ENCODE peak calls at places on chromosomes 11 and 22, in five cellular contexts. Z is NB4, L is dorsolateral prefrontal cortex, S is kidney epithelial cell, O is fibroblast of villous mesenchyme. P is an unnamed sample.

GRCh38 chr22:40324468-40325305 is 21.6 kb upstream of the ADSL start:
- DNase-seq in Z (no peak), L (no peak), S (no peak), O (no peak), P (no peak)

GRCh38 chr11:123438191-123438627 is 8.1 kb downstream of the GRAMD1B start:
- DNase-seq in Z (no peak), L (no peak), S (no peak), O (no peak), P (peak; percentile 48)

GRCh38 chr11:306645-307371 is 808 bp upstream of the IFITM2 start:
- DNase-seq in Z (no peak), L (no peak), S (no peak), O (no peak), P (no peak)

GRCh38 chr11:443542-444199 is 1.9 kb upstream of the ANO9 start:
- DNase-seq in Z (no peak), L (no peak), S (no peak), O (peak; percentile 19), P (no peak)

GRCh38 chr11:2441171-2441570 is 3.1 kb downstream of the TRPM5 start:
- DNase-seq in Z (no peak), L (no peak), S (no peak), O (no peak), P (no peak)

GRCh38 chr11:8408151-8408930 is 144.7 kb upstream of the LMO1 start:
- DNase-seq in Z (no peak), L (no peak), S (no peak), O (no peak), P (no peak)

GRCh38 chr11:47891886-47892285 is 43.7 kb upstream of the NUP160 start:
- DNase-seq in Z (no peak), L (no peak), S (no peak), O (peak; percentile 60), P (no peak)

GRCh38 chr22:50138036-50138435 is 32.5 kb upstream of the PANX2 start:
- DNase-seq in Z (no peak), L (no peak), S (no peak), O (no peak), P (no peak)

GRCh38 chr11:126135182-126136176 is 72.8 kb upstream of the CDON start:
- DNase-seq in Z (no peak), L (no peak), S (no peak), O (peak; percentile 76), P (no peak)

GRCh38 chr11:123211981-123212380 is 16.9 kb upstream of the CLMP start:
- DNase-seq in Z (no peak), L (no peak), S (no peak), O (no peak), P (no peak)

GRCh38 chr11:8098361-8098760 is 17.4 kb downstream of the TUB start:
- DNase-seq in Z (no peak), L (no peak), S (no peak), O (peak; percentile 16), P (peak; percentile 40)

GRCh38 chr11:124070906-124071621 is 29.9 kb upstream of the OR10G7 start:
- DNase-seq in Z (peak; percentile 88), L (peak; percentile 71), S (peak; percentile 23), O (peak; percentile 82), P (peak; percentile 57)

GRCh38 chr11:111797145-111797581 is 31.0 kb upstream of the PPP2R1B start:
- DNase-seq in Z (peak; percentile 74), L (no peak), S (peak; percentile 25), O (peak; percentile 49), P (no peak)

GRCh38 chr11:113249491-113249763 is 65.0 kb upstream of the TTC12 start:
- DNase-seq in Z (peak; percentile 53), L (no peak), S (no peak), O (peak; percentile 21), P (no peak)
- TF ChIP-seq CTCF in Z (peak; percentile 38), L (peak; percentile 30), S (peak; percentile 7), O (peak; percentile 46), P (peak; percentile 22)

GRCh38 chr11:129364143-129364654 is 11.4 kb upstream of the BARX2 start:
- DNase-seq in Z (peak; percentile 86), L (peak; percentile 73), S (peak; percentile 50), O (peak; percentile 82), P (peak; percentile 52)

GRCh38 chr11:129354688-129355087 is 21.0 kb upstream of the BARX2 start:
- DNase-seq in Z (no peak), L (no peak), S (no peak), O (no peak), P (no peak)

DNA sequence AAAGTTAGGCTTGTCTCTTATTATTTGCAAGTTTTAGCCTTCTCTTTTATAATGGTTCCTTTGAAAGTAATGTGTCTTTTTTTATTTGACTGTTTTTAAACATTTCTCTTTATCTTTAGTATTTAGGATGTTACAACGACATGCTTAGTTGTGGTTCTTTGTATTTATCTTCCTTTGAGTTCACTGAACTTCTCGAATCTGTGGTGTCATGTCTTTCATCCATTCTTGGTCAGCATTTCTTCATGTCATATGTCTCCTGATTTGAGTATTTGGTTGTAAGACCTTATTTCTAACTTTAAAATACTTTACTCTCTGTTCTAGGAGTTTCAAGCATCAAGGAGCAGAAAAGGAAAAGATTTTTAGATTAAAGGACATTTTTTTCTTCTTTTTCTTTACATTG is 15.9 kb upstream of the BARX2 start:
- DNase-seq in Z (no peak), L (no peak), S (no peak), O (no peak), P (no peak)
- H3K4me3 ChIP-seq in Z (no peak overlapping the region), L (no peak overlapping the region), S (no peak overlapping the region), O (no peak overlapping the region), P (no peak overlapping the region)

DNA sequence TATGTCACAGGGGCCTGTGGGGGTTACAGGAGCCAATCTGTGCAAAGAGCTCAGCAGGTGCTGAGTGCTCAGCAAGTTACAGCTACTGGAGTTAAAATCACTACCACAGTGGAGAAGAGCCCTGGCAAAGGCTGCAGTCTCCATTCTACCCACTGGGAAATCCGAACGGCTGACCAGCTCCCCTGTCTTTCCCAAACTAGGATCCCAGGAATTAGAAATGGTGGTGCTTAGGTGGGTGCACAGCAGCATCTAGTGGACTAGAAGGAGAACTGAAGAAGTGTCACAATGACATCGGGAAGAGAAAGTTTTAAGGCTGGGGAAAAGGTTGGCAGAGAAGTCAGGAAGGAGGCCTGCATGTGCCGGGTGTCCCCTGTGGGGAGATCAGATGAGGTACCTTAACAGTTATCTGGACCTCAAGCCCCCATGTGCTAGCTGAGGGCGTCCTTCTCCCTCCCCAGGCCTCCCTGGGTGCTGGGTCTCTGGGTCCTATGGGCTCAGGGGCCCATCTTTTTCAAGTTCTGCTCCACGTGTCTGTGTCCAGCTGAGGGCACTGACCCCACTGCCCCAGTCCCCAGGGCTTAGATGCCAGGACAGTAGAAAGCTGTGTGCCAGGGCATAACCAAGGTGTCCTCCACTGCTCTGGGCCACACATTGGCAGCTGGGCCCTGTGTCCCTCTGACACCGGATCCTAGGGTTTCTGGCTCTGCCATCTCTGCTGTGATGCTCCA is 1.9 kb downstream of the PIWIL3 start:
- DNase-seq in Z (no peak), L (no peak), S (no peak), O (peak; percentile 58), P (no peak)
- TF ChIP-seq CTCF in Z (peak; percentile 34), L (no peak), S (peak; percentile 76), O (peak; percentile 70), P (peak; percentile 50)

GRCh38 chr11:66072518-66072917 is 2.4 kb downstream of the PACS1 start:
- DNase-seq in Z (no peak), L (no peak), S (no peak), O (no peak), P (no peak)
- H3K4me3 ChIP-seq in Z (no peak overlapping the region), L (no peak overlapping the region), S (no peak overlapping the region), O (peak overlapping the region; percentile 35), P (no peak overlapping the region)

GRCh38 chr11:67731583-67731982 is 57.2 kb upstream of the ALDH3B2 start:
- DNase-seq in Z (no peak), L (no peak), S (no peak), O (no peak), P (no peak)

GRCh38 chr11:67732045-67732787 is 57.8 kb upstream of the ALDH3B2 start:
- DNase-seq in Z (no peak), L (no peak), S (no peak), O (no peak), P (no peak)
- TF ChIP-seq CTCF in Z (no peak), L (peak; percentile 13), S (peak; percentile 52), O (peak; percentile 31), P (no peak)

GRCh38 chr11:129191649-129192048 is 476 bp downstream of the ARHGAP32 start:
- DNase-seq in Z (no peak), L (no peak), S (no peak), O (no peak), P (no peak)
- H3K4me3 ChIP-seq in Z (no peak overlapping the region), L (no peak overlapping the region), S (no peak overlapping the region), O (no peak overlapping the region), P (no peak overlapping the region)

DNA sequence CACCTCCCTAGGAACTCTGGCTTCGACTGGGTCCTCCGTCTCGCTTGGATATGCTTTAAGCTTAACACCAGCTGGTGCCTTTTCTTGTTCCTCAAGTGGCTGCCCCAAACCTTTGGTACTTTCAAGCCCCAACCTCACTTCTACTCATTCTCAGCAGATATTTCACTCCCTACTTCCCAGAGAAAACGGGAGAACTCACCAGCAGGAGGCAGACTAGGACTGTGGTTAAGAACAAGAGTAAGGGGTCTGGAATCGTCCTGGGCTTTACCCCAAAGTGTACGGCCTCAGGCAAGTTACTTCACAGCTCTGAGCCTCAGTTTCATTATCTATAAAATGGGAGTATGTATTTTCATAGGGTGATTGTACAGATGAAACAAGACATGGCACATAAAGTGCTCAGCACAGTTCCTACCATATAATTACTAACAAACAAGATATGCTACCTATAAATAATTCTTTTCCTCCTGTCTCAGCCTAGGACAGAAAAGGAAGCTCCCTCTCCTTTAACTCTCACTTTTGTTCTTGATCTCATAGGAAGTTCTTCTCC is 37.8 kb downstream of the PAMR1 start:
- DNase-seq in Z (peak; percentile 33), L (no peak), S (no peak), O (peak; percentile 60), P (no peak)
- TF ChIP-seq CTCF in Z (peak; percentile 18), L (peak; percentile 50), S (peak; percentile 58), O (peak; percentile 63), P (peak; percentile 65)

GRCh38 chr22:25751174-25751581 is 9.2 kb downstream of the MYO18B start:
- DNase-seq in Z (no peak), L (no peak), S (no peak), O (no peak), P (no peak)

GRCh38 chr22:25757686-25758085 is 15.7 kb downstream of the MYO18B start:
- DNase-seq in Z (no peak), L (no peak), S (no peak), O (no peak), P (no peak)

GRCh38 chr22:25752615-25753214 is 10.7 kb downstream of the MYO18B start:
- DNase-seq in Z (no peak), L (no peak), S (no peak), O (no peak), P (no peak)

GRCh38 chr22:25753252-25753651 is 11.3 kb downstream of the MYO18B start:
- DNase-seq in Z (no peak), L (no peak), S (no peak), O (peak; percentile 40), P (no peak)

DNA sequence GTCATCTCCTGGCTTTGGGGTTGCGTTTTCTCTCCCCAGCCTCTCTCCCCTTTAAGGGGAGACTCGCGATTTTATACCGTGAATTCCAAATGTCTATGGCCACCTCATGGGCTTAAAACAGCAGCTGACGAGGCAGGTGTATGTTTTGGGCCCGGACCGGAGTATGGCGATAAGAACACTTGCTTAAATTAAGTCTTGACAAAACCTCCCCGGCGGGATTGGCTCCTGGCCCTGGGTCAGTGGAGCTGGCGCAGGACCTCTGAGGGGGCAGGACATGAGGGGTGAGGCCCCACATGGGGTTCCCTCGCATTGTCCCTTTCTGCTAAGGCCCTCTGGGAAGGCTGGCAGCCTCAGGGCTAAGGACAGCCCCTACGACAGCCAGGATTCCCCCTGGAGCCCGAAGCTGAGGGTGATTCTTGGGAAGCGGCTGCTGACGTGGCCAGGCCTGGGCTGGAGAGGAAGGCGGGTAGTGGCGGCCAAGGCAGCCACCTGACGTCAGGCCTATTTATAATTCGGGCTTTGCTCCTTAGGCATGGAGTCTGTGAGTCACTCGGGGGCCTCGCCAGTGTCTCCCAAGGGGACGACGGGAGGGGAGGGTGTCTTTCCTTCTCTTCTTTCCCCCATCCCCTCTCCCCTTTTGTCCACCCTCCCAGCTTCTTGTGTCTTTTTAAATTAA is 12.7 kb downstream of the MYO18B start:
- DNase-seq in Z (no peak), L (no peak), S (no peak), O (peak; percentile 74), P (peak; percentile 77)
- H3K4me3 ChIP-seq in Z (no peak overlapping the region), L (no peak overlapping the region), S (no peak overlapping the region), O (no peak overlapping the region), P (no peak overlapping the region)

P was measured in AG09309.